ENCODE peak calls at places on chromosomes 2 and 18, in nine cellular contexts. P, L, Y, G, E, V, X, N and K are unnamed samples.

GRCh38 chr2:233807215-233807865 is 29.2 kb downstream of the MROH2A start:
- DNase-seq in V (no peak), X (no peak), G (no peak), L (no peak), Y (no peak), N (no peak), P (no peak), E (no peak), K (no peak)

GRCh38 chr2:20439503-20439902 is 7.4 kb upstream of the RHOB start:
- DNase-seq in P (no peak), N (no peak), E (no peak), X (no peak), Y (no peak), L (peak; percentile 22), G (peak; percentile 43), V (no peak), K (no peak)

GRCh38 chr2:33498291-33498956 is 22.0 kb downstream of the RASGRP3 start:
- DNase-seq in G (no peak), X (no peak), E (no peak), N (no peak), P (no peak), V (no peak), Y (no peak), L (peak; percentile 31), K (no peak)

GRCh38 chr2:48341556-48342133 is 188.3 kb upstream of the STON1 start:
- DNase-seq in Y (no peak), V (no peak), N (no peak), G (peak; percentile 32), P (no peak), X (no peak), E (no peak), L (no peak), K (no peak)

GRCh38 chr2:213119061-213119809 is 32.2 kb downstream of the IKZF2 start:
- DNase-seq in N (no peak), L (peak; percentile 82), Y (peak; percentile 57), X (no peak), E (peak; percentile 67), P (no peak), G (peak; percentile 95), V (no peak), K (peak; percentile 85)

GRCh38 chr2:127740665-127741287 is 39.5 kb downstream of the SFT2D3 start:
- DNase-seq in N (no peak), E (no peak), G (no peak), Y (no peak), L (no peak), P (no peak), V (no peak), X (no peak), K (no peak)

GRCh38 chr2:188475945-188476344 is 184.3 kb downstream of the GULP1 start:
- DNase-seq in L (peak; percentile 56), V (no peak), G (peak; percentile 40), P (no peak), E (peak; percentile 47), N (no peak), Y (no peak), X (no peak), K (peak; percentile 5)

GRCh38 chr2:187698374-187699110 is 144.3 kb upstream of the TFPI start:
- DNase-seq in X (no peak), V (no peak), G (peak; percentile 6), Y (peak; percentile 15), N (no peak), E (peak; percentile 28), P (no peak), L (no peak), K (no peak)

GRCh38 chr18:36181898-36182506 is 5.3 kb upstream of the MOCOS start:
- DNase-seq in E (no peak), G (no peak), L (no peak), Y (no peak), N (no peak), X (no peak), V (no peak), P (no peak), K (no peak)

GRCh38 chr2:175463639-175464310 is 282.3 kb upstream of the ATP5MC3 start:
- DNase-seq in V (no peak), G (no peak), Y (no peak), P (no peak), E (no peak), N (no peak), L (no peak), X (no peak), K (no peak)

GRCh38 chr2:48131503-48132293 is 225.4 kb upstream of the FBXO11 start:
- DNase-seq in E (peak; percentile 86), X (no peak), P (no peak), Y (peak; percentile 92), V (no peak), L (peak; percentile 58), G (peak; percentile 66), N (no peak), K (peak; percentile 52)

GRCh38 chr2:173991857-173992588 is 26.9 kb upstream of the SP3 start:
- DNase-seq in E (peak; percentile 40), L (peak; percentile 84), Y (no peak), P (peak; percentile 83), X (no peak), G (peak; percentile 84), V (peak; percentile 83), N (peak; percentile 58), K (peak; percentile 72)

GRCh38 chr18:21682276-21683051 is 22.1 kb downstream of the ABHD3 start:
- DNase-seq in Y (peak; percentile 97), G (peak; percentile 80), V (no peak), L (peak; percentile 79), N (no peak), P (no peak), E (no peak), X (no peak), K (peak; percentile 77)

GRCh38 chr2:186558512-186559276 is 31.2 kb upstream of the ITGAV start:
- DNase-seq in Y (peak; percentile 32), G (peak; percentile 33), P (no peak), X (no peak), V (no peak), N (no peak), L (peak; percentile 34), E (no peak), K (no peak)

GRCh38 chr2:166230024-166230723 is 102.4 kb upstream of the SCN1A start:
- DNase-seq in V (no peak), X (no peak), E (peak; percentile 43), P (no peak), N (no peak), L (peak; percentile 74), G (peak; percentile 76), Y (peak; percentile 78), K (peak; percentile 64)

GRCh38 chr2:71291398-71291797 is 40.2 kb upstream of the ZNF638 start:
- DNase-seq in Y (no peak), V (no peak), E (no peak), X (no peak), P (no peak), G (no peak), L (peak; percentile 21), N (no peak), K (no peak)

DNA sequence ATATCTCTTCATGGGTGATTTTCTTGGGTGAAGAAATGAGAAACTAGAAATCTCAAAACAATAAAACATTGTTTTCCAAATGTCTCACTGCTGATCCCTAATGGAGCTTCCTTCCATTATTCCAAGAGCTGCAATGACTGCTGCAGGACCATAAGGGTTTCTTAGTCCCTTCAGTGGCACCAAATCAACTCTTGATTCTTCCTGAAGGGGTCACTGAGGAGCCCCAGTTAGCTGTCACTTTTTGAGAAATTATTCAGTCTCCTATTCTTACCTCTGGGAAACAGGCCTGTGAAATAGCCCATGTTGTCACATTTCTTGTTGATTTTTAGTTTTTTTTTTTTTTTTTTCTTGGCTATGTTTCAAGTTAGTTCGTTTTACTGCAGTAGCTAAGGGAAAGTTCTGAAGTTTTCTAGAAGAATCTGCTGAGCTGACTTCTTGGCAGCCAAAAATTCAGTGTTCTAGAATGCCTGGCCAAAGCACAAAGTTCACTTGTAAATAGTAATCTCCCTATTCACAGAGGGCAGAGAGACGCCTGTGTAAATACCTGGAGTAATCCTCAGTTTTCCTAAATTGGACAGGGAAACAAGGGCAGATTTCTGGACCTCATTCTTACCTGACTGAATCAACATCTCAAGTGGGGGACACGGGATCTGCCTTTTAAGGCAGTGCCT is 480.0 kb downstream of the RIT2 start:
- DNase-seq in E (no peak), G (no peak), X (no peak), Y (no peak), V (no peak), N (no peak), L (no peak), P (no peak), K (no peak)
- TF ChIP-seq CTCF in E (peak; percentile 45), G (no peak), X (no peak), Y (no peak), V (no peak), N (peak; percentile 31), L (no peak), P (no peak), K (no peak)

GRCh38 chr2:63320669-63321068 is 267.6 kb downstream of the WDPCP start:
- DNase-seq in P (no peak), G (no peak), E (no peak), V (no peak), L (no peak), Y (no peak), X (no peak), N (no peak), K (no peak)
- H3K4me3 ChIP-seq in P (no peak overlapping the region), G (no peak overlapping the region), E (no peak overlapping the region), V (no peak overlapping the region), L (no peak overlapping the region), Y (no peak overlapping the region), X (no peak overlapping the region), N (no peak overlapping the region), K (no peak overlapping the region)

DNA sequence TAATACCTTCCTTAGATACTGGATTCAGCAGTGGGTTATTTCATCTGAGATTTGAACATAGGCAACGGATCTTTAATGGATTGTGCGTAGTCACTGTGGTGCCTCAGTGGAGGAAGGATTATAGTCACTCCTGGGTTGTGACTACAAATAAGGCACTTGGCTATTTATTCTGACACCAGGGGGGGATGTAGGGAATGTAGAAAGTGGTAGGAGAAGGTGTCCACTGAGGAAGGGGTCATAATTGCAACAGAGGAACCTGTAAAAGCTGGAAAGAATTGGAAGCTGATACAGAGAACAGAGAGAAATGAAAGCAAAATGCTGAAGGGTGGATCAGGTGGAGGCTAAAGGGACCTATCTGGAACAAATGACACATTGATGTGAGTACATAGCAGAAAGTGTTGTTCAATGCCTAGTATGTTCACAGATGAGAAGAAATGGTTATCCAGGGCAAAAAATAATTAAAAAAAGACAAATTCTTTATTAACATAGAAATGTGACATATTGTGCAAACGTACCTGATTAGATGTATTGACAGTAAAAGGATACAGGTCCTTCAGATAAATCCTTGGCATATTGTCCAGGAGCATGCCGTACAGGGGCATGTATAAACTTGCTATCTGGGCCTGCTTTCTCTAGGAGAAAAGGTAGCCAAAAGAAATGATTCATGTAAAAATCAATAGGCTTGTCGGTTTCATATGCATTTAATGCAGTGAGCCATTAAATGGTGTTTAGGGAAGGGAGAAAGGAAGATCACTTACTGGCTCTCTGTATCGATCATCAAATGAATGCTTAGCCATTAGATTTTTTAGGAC is 91.2 kb upstream of the CCDC195 start:
- DNase-seq in X (no peak), G (peak; percentile 13), Y (peak; percentile 16), E (no peak), V (no peak), N (no peak), L (no peak), P (no peak), K (peak; percentile 85)
- TF ChIP-seq CTCF in X (no peak), G (no peak), Y (peak; percentile 39), E (peak; percentile 32), V (no peak), N (peak; percentile 19), L (no peak), P (no peak), K (peak; percentile 33)

DNA sequence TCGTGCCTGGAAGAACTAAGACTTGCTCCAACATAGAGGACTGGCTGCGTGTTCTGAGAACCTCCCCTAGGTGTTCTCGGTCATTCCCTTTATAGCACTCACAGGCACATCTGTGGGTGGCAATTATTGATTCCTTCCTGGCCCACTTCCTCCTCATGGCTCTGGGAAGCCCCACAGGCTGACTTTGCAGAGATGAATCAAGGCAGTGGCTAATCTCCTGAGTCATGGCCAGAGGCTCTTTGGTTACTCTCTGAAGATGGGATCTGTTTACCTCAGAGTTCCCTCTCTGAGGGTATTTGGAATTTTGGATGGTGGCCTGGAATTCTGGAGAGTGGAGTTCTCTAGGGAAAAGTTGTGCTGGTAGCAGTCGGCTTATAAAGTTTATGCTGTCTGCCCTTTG is 105.0 kb downstream of the PLCL1 start:
- DNase-seq in L (peak; percentile 87), V (no peak), Y (peak; percentile 32), G (peak; percentile 73), X (no peak), P (no peak), N (peak; percentile 16), E (peak; percentile 56), K (peak; percentile 39)
- H3K4me3 ChIP-seq in L (no peak overlapping the region), V (no peak overlapping the region), Y (no peak overlapping the region), G (no peak overlapping the region), X (no peak overlapping the region), P (peak overlapping the region; percentile 11), N (no peak overlapping the region), E (no peak overlapping the region), K (no peak overlapping the region)